ENCODE peak calls at places on chromosome 12, in eight cellular contexts. R is T-helper 17 cell; C is ACHN; N is iPS-NIHi11; D is T follicular helper cell; E is stromal cell of bone marrow; Q is AML-193; S is stimulated activated CD4-positive, alpha-beta T cell treated with anti-CD3 and anti-CD28 coated beads, Interleukin-4, amount 100 ng/mL, for 24 hours. G is an unnamed sample.

GRCh38 chr12:76636141-76636692 is 76.6 kb upstream of the OSBPL8 start:
- DNase-seq in R (no peak), C (peak; percentile 56), N (peak; percentile 11), D (no peak), E (no peak), Q (no peak), S (no peak), G (no peak)

GRCh38 chr12:82910246-82910893 is 223.7 kb downstream of the TMTC2 start:
- DNase-seq in R (no peak), C (no peak), N (no peak), D (no peak), E (no peak), Q (no peak), S (no peak), G (no peak)

GRCh38 chr12:13171921-13172859 is 24.3 kb upstream of the EMP1 start:
- DNase-seq in R (no peak), C (peak; percentile 23), N (peak; percentile 81), D (no peak), E (no peak), Q (no peak), S (no peak), G (peak; percentile 39)

GRCh38 chr12:103495158-103495782 is 498 bp downstream of the C12orf42 start:
- DNase-seq in R (peak; percentile 32), C (no peak), N (peak; percentile 83), D (peak; percentile 56), E (no peak), Q (no peak), S (peak; percentile 45), G (peak; percentile 44)

GRCh38 chr12:89134213-89134770 is 218.0 kb downstream of the DUSP6 start:
- DNase-seq in R (no peak), C (no peak), N (no peak), D (no peak), E (no peak), Q (no peak), S (no peak), G (no peak)

GRCh38 chr12:123931686-123932321 is 40.8 kb downstream of the CCDC92 start:
- DNase-seq in R (no peak), C (no peak), N (no peak), D (peak; percentile 55), E (no peak), Q (no peak), S (peak; percentile 39), G (no peak)

GRCh38 chr12:56518570-56518969 is 3.0 kb upstream of the RBMS2 start:
- DNase-seq in R (no peak), C (peak; percentile 43), N (no peak), D (no peak), E (no peak), Q (no peak), S (no peak), G (no peak)

GRCh38 chr12:99043319-99043914 is 398.3 kb downstream of the APAF1 start:
- DNase-seq in R (peak; percentile 18), C (peak; percentile 77), N (peak; percentile 53), D (peak; percentile 17), E (peak; percentile 40), Q (peak; percentile 38), S (peak; percentile 38), G (peak; percentile 76)

GRCh38 chr12:58601529-58601928 is 318.8 kb downstream of the LRIG3 start:
- DNase-seq in R (no peak), C (no peak), N (no peak), D (no peak), E (no peak), Q (no peak), S (no peak), G (no peak)

GRCh38 chr12:26338574-26339572 is 143.5 kb downstream of the SSPN start:
- DNase-seq in R (no peak), C (no peak), N (no peak), D (no peak), E (no peak), Q (no peak), S (no peak), G (peak; percentile 24)

GRCh38 chr12:62588916-62589315 is 122.3 kb downstream of the MON2 start:
- DNase-seq in R (no peak), C (no peak), N (no peak), D (no peak), E (no peak), Q (no peak), S (no peak), G (no peak)

GRCh38 chr12:663293-663871 is at the start of gene NINJ2:
- DNase-seq in R (no peak), C (no peak), N (no peak), D (no peak), E (no peak), Q (no peak), S (no peak), G (no peak)

G was measured in head of caudate nucleus.